ENCODE peak calls at places on chromosomes 13 and 19, in eight cellular contexts. O, S, I, N, V, M, Q and T are unnamed samples.

GRCh38 chr13:69959041-69959440 is 148.6 kb upstream of the ATXN8OS start:
- DNase-seq in V (no peak), N (no peak), M (no peak), I (no peak), Q (no peak), O (no peak), S (no peak), T (no peak)

GRCh38 chr19:47095707-47096704 is 17.6 kb downstream of the ZC3H4 start:
- DNase-seq in S (no peak), O (peak; percentile 97), M (peak; percentile 85), Q (no peak), I (no peak), N (peak; percentile 91), V (no peak), T (no peak)

GRCh38 chr19:4581381-4582111 is 22.1 kb upstream of the SEMA6B start:
- DNase-seq in O (no peak), I (no peak), V (no peak), M (no peak), N (no peak), Q (no peak), S (no peak), T (no peak)

GRCh38 chr19:57410748-57411671 is at the start of gene ZNF17:
- DNase-seq in O (peak; percentile 95), V (peak; percentile 91), I (peak; percentile 94), N (peak; percentile 87), M (peak; percentile 95), S (peak; percentile 72), Q (peak; percentile 95), T (peak; percentile 99)

GRCh38 chr13:25169951-25170553 is 2.0 kb downstream of the AMER2 start:
- DNase-seq in I (no peak), S (no peak), M (no peak), Q (no peak), V (no peak), O (no peak), N (no peak), T (no peak)

GRCh38 chr13:86655561-86655960 is 856.3 kb upstream of the SLITRK6 start:
- DNase-seq in Q (no peak), V (no peak), N (no peak), O (no peak), I (no peak), S (no peak), M (no peak), T (no peak)

GRCh38 chr19:56595548-56595899 is 422 bp downstream of the ZNF71 start:
- DNase-seq in I (peak; percentile 9), V (no peak), Q (no peak), M (no peak), N (no peak), S (no peak), O (no peak), T (no peak)

GRCh38 chr19:5615756-5616327 is 6.7 kb downstream of the SAFB2 start:
- DNase-seq in S (no peak), V (no peak), Q (no peak), M (no peak), I (peak; percentile 59), N (no peak), O (no peak), T (peak; percentile 55)

GRCh38 chr13:110108348-110109139 is 198.4 kb downstream of the COL4A1 start:
- DNase-seq in S (no peak), O (peak; percentile 76), V (peak; percentile 78), M (no peak), Q (peak; percentile 46), I (peak; percentile 88), N (peak; percentile 53), T (peak; percentile 99)

GRCh38 chr13:33172400-33172799 is 113.2 kb downstream of the STARD13 start:
- DNase-seq in M (no peak), N (no peak), Q (no peak), O (no peak), V (no peak), S (no peak), I (no peak), T (no peak)

GRCh38 chr13:40336228-40337221 is 329.9 kb downstream of the FOXO1 start:
- DNase-seq in N (no peak), O (peak; percentile 43), I (no peak), S (no peak), Q (no peak), V (no peak), M (no peak), T (no peak)

GRCh38 chr13:79647518-79647917 is 166.6 kb downstream of the NDFIP2 start:
- DNase-seq in I (no peak), O (no peak), Q (peak; percentile 94), N (no peak), M (no peak), S (no peak), V (no peak), T (no peak)

DNA sequence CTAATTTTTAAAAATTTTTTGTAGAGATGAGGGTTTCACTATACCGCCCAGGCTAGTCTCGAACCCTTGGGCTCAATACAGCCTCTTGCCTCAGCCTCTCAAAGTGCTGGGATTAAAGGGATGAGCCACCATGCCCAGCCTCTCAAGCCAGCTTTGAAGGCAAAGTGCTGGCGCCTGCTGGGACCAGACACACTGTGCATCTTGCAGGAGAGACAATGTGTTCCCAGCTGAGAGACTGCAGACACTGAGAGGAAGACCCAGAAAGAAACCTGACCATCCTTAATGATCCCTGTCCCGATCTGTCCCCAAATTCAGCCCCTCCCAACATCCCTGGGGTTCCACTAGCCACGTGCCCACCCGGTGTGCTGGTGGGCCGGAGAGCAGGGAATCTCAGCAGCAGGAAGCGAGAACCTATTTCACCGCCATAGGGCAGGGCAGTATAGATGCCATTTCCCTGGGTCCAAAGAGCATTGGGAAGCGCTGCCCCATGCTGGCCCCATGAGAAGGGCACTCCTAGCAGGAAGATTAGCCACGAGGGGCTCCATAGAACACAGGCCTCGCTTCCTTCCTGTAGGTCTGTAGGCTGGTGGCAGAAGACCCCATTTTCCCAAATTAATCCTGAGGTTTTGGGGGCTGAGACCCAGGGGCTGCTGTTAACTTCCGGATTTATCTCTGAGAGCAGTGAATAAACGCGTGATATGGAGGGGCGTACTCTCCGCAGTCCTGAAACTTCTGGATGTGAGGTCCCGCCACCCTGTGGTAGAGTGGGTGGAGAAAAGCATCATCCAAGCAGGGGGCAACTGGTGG is 968 bp downstream of the RAVER1 start:
- DNase-seq in M (no peak), V (no peak), I (no peak), O (no peak), N (no peak), S (no peak), Q (no peak), T (no peak)
- TF ChIP-seq POLR2A in M (no peak), V (no peak), I (no peak), O (no peak), N (no peak), S (no peak), Q (no peak), T (no peak)

GRCh38 chr19:1814391-1814790 is 2.3 kb upstream of the ATP8B3 start:
- DNase-seq in M (no peak), O (no peak), N (no peak), V (no peak), I (no peak), Q (no peak), S (no peak), T (no peak)

GRCh38 chr19:1816530-1817298 is 4.6 kb upstream of the ATP8B3 start:
- DNase-seq in S (no peak), Q (no peak), V (no peak), O (no peak), M (no peak), I (no peak), N (no peak), T (no peak)

GRCh38 chr19:1815605-1816529 is 3.8 kb upstream of the ATP8B3 start:
- DNase-seq in I (no peak), Q (no peak), M (no peak), O (no peak), V (no peak), S (no peak), N (no peak), T (no peak)

GRCh38 chr19:1813837-1814217 is 1.8 kb upstream of the ATP8B3 start:
- DNase-seq in O (no peak), V (no peak), I (no peak), M (no peak), S (no peak), Q (no peak), N (no peak), T (no peak)

DNA sequence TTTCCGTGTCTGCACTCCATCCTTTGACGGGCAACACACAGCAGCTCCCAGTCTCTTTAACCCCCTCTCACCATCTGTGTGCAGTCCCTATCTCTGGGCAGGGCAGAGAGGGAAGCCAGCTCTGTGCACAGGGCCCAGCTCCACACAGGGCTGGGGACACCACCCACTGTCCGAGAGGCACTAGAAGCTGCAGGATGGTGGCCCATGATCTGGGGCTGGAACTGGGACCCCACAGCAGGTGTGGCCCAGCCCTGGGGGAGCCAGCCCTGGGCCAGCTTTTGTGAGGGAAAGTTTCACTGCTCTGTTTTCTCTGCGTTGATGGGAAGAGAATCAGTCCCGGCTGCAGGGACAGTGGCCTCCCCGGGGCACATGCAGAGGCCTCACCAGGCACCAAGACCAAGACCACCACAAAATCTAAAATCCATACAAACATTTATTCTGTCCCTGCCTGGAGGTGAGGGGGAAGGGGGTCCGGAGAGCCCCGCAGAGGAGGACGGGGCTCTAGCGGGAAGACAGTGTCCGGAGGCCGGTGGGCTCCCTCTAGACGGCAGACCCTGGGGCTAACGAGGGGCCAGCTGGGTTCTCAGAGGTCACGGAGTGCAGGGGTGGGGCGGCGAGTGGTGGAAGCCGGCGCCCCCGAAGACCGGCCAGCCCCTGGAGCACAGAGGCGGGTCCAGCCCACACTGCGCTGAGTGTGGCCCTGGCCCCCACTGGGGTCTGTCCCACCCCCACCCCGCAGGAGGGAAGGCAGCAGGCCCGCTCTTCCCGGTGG is 2.9 kb upstream of the ATP8B3 start:
- DNase-seq in Q (no peak), M (no peak), O (no peak), I (no peak), N (no peak), S (no peak), V (no peak), T (no peak)
- TF ChIP-seq POLR2A in Q (no peak), M (no peak), O (no peak), I (no peak), N (no peak), S (no peak), V (no peak), T (no peak)

GRCh38 chr19:1104452-1105216 is 840 bp downstream of the GPX4 start:
- DNase-seq in V (peak; percentile 75), O (peak; percentile 69), M (peak; percentile 88), N (no peak), Q (peak; percentile 60), S (no peak), I (peak; percentile 69), T (peak; percentile 71)
- TF ChIP-seq POLR2A in V (no peak), O (no peak), M (peak; percentile 17), N (no peak), Q (no peak), S (no peak), I (peak; percentile 40), T (peak; percentile 9)

DNA sequence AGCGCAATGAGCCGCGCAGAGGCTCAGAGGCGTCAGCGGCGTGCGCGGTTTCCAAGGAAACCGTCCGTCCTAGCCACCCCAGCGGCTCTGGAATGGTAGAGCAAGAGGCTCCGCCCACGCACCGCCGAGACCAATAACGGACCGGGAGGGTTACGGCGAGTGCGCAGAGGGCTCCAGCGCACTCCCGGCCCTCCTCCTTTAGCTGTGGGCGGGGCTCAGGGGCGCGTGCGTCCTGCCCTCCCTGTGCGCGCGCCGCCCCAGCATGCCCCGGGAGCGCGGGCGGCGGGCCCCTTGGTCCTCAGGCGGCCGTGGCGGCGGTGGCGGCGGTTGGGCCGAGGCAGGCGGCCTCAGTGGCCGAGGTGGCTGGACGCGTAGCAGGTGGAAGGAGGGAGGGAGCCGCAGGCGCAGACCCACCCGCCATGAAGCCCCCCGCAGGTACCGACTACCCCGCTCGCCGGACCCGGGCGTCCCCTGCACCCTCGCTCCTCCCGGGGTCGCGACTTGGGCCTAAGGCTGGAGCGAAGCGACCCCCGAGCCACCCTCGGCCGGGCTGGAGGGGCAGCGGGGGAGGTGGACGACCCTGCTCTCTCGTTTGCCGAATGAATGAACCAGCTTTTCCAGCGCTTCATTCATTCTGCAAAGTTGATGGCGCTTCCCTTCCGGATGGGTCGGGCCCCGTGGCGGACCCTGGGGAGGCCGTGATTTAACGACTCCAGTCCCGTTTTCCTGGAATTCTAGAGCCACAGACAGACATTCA is at the start of gene THOP1:
- DNase-seq in O (peak; percentile 98), V (peak; percentile 98), N (peak; percentile 98), S (peak; percentile 90), M (peak; percentile 99), Q (peak; percentile 99), I (peak; percentile 99), T (peak; percentile 100)
- TF ChIP-seq POLR2A in O (no peak), V (no peak), N (peak; percentile 87), S (peak; percentile 70), M (no peak), Q (peak; percentile 81), I (peak; percentile 79), T (peak; percentile 98)